ENCODE peak calls at places on chromosomes 4 and X, in five cellular contexts. One of them, this sample, is unnamed.

GRCh38 chr4:98771959-98772619 is 113.7 kb upstream of the TSPAN5 start:
- DNase-seq in AG04450: no peak
- DNase-seq in mucosa of descending colon: no peak
- DNase-seq in mammary epithelial cell: no peak
- DNase-seq in AG09309: no peak
- DNase-seq in this sample: no peak

GRCh38 chr4:14375816-14376215 is 626.5 kb upstream of the CPEB2 start:
- DNase-seq in mucosa of descending colon: no peak
- DNase-seq in AG09309: no peak
- DNase-seq in mammary epithelial cell: peak
- DNase-seq in AG04450: no peak
- DNase-seq in this sample: no peak

GRCh38 chr4:109910261-109910660 is 2.4 kb upstream of the EGF start:
- DNase-seq in AG04450: no peak
- DNase-seq in mammary epithelial cell: no peak
- DNase-seq in mucosa of descending colon: no peak
- DNase-seq in AG09309: no peak
- DNase-seq in this sample: no peak

GRCh38 chrX:65926095-65927019 is 113.5 kb downstream of the VSIG4 start:
- DNase-seq in AG09309: no peak
- DNase-seq in mammary epithelial cell: no peak
- DNase-seq in AG04450: no peak
- DNase-seq in mucosa of descending colon: peak
- DNase-seq in this sample: no peak

GRCh38 chr4:1961038-1961437 is 47.7 kb downstream of the NELFA start:
- DNase-seq in mammary epithelial cell: no peak
- DNase-seq in AG09309: no peak
- DNase-seq in mucosa of descending colon: no peak
- DNase-seq in AG04450: no peak
- DNase-seq in this sample: no peak

GRCh38 chrX:45623266-45623665 is 422.6 kb upstream of the DIPK2B start:
- DNase-seq in AG04450: peak
- DNase-seq in AG09309: peak
- DNase-seq in mucosa of descending colon: no peak
- DNase-seq in mammary epithelial cell: peak
- DNase-seq in this sample: peak

GRCh38 chr4:27094785-27095184 is 234.1 kb downstream of the STIM2 start:
- DNase-seq in mammary epithelial cell: no peak
- DNase-seq in AG04450: no peak
- DNase-seq in mucosa of descending colon: no peak
- DNase-seq in AG09309: no peak
- DNase-seq in this sample: peak

GRCh38 chrX:100748133-100748532 is 16.2 kb upstream of the SYTL4 start:
- DNase-seq in mammary epithelial cell: peak
- DNase-seq in mucosa of descending colon: no peak
- DNase-seq in AG04450: no peak
- DNase-seq in AG09309: no peak
- DNase-seq in this sample: no peak

GRCh38 chrX:104195489-104196084 is 29.3 kb downstream of the FAM199X start:
- DNase-seq in AG09309: peak
- DNase-seq in mucosa of descending colon: peak
- DNase-seq in mammary epithelial cell: peak
- DNase-seq in AG04450: no peak
- DNase-seq in this sample: no peak

GRCh38 chr4:1351854-1352633 is 5.0 kb downstream of the UVSSA start:
- DNase-seq in mucosa of descending colon: peak
- DNase-seq in AG04450: peak
- DNase-seq in mammary epithelial cell: peak
- DNase-seq in AG09309: no peak
- DNase-seq in this sample: peak

GRCh38 chr4:82360298-82361177 is 13.3 kb downstream of the HNRNPD start:
- DNase-seq in AG09309: no peak
- DNase-seq in AG04450: no peak
- DNase-seq in mucosa of descending colon: no peak
- DNase-seq in mammary epithelial cell: peak
- DNase-seq in this sample: no peak

GRCh38 chr4:13906727-13907126 is 279.2 kb upstream of the BOD1L1 start:
- DNase-seq in AG04450: no peak
- DNase-seq in mammary epithelial cell: no peak
- DNase-seq in mucosa of descending colon: no peak
- DNase-seq in AG09309: no peak
- DNase-seq in this sample: no peak

GRCh38 chrX:149937881-149938426 is 337 bp downstream of the EOLA2 start:
- DNase-seq in AG09309: no peak
- DNase-seq in AG04450: no peak
- DNase-seq in mucosa of descending colon: no peak
- DNase-seq in mammary epithelial cell: no peak
- DNase-seq in this sample: no peak

GRCh38 chrX:105313596-105313995 is 93.1 kb upstream of the TEX13A start:
- DNase-seq in AG09309: no peak
- DNase-seq in mammary epithelial cell: no peak
- DNase-seq in mucosa of descending colon: no peak
- DNase-seq in AG04450: no peak
- DNase-seq in this sample: no peak

GRCh38 chr4:53671757-53672156 is 80.5 kb upstream of the LNX1 start:
- DNase-seq in mammary epithelial cell: no peak
- DNase-seq in AG04450: no peak
- DNase-seq in mucosa of descending colon: peak
- DNase-seq in AG09309: no peak
- DNase-seq in this sample: no peak

GRCh38 chr4:6990661-6991060 is 52.5 kb upstream of the TADA2B start:
- DNase-seq in mammary epithelial cell: no peak
- DNase-seq in AG04450: no peak
- DNase-seq in AG09309: no peak
- DNase-seq in mucosa of descending colon: no peak
- DNase-seq in this sample: no peak

GRCh38 chrX:118523920-118524319 is 28.3 kb downstream of the DOCK11 start:
- DNase-seq in mucosa of descending colon: no peak
- DNase-seq in AG04450: no peak
- DNase-seq in mammary epithelial cell: no peak
- DNase-seq in AG09309: no peak
- DNase-seq in this sample: no peak

GRCh38 chr4:34323549-34324325 is 1920.6 kb downstream of the ARAP2 start:
- DNase-seq in AG09309: no peak
- DNase-seq in AG04450: no peak
- DNase-seq in mammary epithelial cell: no peak
- DNase-seq in mucosa of descending colon: no peak
- DNase-seq in this sample: no peak

GRCh38 chr4:117203231-117203630 is 117.9 kb upstream of the TRAM1L1 start:
- DNase-seq in AG04450: no peak
- DNase-seq in mammary epithelial cell: no peak
- DNase-seq in mucosa of descending colon: no peak
- DNase-seq in AG09309: no peak
- DNase-seq in this sample: peak

GRCh38 chr4:128862608-128863313 is 53.3 kb downstream of the JADE1 start:
- DNase-seq in mucosa of descending colon: no peak
- DNase-seq in AG04450: no peak
- DNase-seq in mammary epithelial cell: no peak
- DNase-seq in AG09309: no peak
- DNase-seq in this sample: no peak

DNA sequence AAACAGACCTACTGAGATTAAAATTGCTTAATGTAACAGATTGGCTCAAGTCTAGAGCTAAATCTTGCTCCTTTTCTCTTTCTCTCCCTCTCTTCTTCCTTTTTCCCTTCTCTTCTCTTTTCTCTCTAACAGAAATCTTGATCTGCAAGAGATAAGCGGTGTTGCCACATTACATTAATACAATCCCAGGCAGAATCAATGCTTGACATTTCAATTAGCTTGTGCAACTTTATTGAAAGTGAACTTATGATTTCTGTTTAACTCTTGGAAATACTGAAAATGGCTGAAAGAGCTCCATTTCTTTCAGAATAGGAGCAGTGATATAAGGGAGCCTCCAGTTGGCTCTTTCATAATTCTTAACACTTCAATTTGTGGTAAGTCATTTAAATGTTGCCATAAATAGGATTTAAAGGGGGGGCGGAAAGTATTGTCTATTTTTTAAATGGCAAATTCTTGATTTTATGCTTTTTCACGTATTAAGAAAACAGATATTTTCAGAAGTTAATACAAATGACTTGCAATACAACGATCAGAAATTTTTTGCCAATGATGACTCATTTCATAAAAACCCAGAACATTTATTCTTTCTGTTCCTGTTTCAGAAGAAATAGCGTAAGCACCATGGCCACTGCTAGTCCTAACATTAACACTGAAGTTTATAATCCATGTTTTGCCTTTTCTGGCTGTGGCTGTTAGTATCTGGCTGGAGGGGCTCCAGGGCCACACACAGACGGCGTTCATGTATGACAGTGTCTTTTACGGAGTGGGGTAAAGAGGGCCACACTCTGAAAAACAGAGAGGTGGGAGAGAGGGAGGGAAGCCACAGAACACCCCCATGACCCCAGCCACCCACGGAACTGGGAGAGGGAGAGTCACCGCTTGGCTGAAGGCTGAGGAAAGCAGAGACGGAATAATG is 115.7 kb upstream of the FAT1 start:
- DNase-seq in AG04450: peak
- DNase-seq in AG09309: no peak
- DNase-seq in mammary epithelial cell: peak
- DNase-seq in mucosa of descending colon: peak
- DNase-seq in this sample: no peak
- H3K4me3 ChIP-seq in AG04450: peak
- H3K4me3 ChIP-seq in AG09309: peak
- H3K4me3 ChIP-seq in mammary epithelial cell: no peak
- H3K4me3 ChIP-seq in mucosa of descending colon: no peak
- H3K4me3 ChIP-seq in this sample: no peak

GRCh38 chr4:68905598-68906237 is 45.9 kb downstream of the UGT2A3 start:
- DNase-seq in mucosa of descending colon: peak
- DNase-seq in AG04450: no peak
- DNase-seq in mammary epithelial cell: peak
- DNase-seq in AG09309: no peak
- DNase-seq in this sample: peak

GRCh38 chr4:68907788-68908700 is 43.6 kb downstream of the UGT2A3 start:
- DNase-seq in mucosa of descending colon: no peak
- DNase-seq in AG09309: no peak
- DNase-seq in AG04450: no peak
- DNase-seq in mammary epithelial cell: no peak
- DNase-seq in this sample: no peak

GRCh38 chr4:68907230-68907629 is 44.4 kb downstream of the UGT2A3 start:
- DNase-seq in mammary epithelial cell: no peak
- DNase-seq in AG09309: no peak
- DNase-seq in AG04450: no peak
- DNase-seq in mucosa of descending colon: no peak
- DNase-seq in this sample: no peak

GRCh38 chr4:68904786-68905185 is 46.8 kb downstream of the UGT2A3 start:
- DNase-seq in mucosa of descending colon: peak
- DNase-seq in AG09309: no peak
- DNase-seq in AG04450: no peak
- DNase-seq in mammary epithelial cell: peak
- DNase-seq in this sample: peak

DNA sequence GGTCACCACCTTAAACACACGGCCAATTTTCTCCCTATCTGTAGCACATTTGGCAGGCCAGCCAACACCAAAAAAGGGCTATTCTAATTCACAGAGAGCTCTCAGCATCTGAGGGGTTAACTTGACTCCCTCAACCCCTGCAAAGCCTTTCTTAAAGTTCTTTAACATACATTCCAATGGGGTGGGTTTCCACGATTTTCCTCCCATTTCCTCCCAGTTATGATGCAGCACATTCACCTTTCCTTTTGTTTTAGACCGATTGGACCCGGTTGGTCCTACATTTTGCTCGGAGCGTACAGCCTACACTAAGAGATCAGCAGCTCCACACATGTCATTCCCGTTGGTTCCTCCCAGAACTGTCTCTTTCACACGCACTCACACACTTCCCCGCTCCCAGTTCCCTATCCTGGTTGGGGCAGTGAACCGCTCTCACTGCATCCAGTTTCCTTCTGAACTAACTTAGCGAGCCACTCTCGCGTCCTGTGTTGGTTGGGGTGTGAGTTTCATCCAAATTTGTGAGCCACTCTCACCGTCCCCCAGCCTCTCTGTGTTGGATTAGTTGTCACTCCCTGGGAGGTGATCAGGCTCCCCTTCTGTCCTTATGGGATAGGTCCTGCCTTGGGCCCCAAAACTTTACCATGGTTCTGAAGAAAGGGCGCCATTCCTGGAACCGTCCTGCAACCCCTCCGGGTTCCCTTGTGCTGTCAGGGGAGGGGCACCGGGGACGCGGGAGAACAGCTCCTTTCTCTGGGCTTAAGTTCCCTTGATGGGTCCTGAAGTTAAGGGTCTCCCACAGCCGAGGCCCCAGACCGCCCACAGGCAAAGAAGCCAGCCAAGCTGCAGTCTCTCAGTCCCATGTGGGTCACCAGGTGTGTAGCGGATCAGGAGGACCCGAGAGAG is 45.1 kb downstream of the UGT2A3 start:
- DNase-seq in mucosa of descending colon: peak
- DNase-seq in AG09309: no peak
- DNase-seq in AG04450: no peak
- DNase-seq in mammary epithelial cell: peak
- DNase-seq in this sample: no peak
- H3K4me3 ChIP-seq in mucosa of descending colon: no peak
- H3K4me3 ChIP-seq in AG09309: no peak
- H3K4me3 ChIP-seq in AG04450: peak
- H3K4me3 ChIP-seq in mammary epithelial cell: no peak
- H3K4me3 ChIP-seq in this sample: peak

DNA sequence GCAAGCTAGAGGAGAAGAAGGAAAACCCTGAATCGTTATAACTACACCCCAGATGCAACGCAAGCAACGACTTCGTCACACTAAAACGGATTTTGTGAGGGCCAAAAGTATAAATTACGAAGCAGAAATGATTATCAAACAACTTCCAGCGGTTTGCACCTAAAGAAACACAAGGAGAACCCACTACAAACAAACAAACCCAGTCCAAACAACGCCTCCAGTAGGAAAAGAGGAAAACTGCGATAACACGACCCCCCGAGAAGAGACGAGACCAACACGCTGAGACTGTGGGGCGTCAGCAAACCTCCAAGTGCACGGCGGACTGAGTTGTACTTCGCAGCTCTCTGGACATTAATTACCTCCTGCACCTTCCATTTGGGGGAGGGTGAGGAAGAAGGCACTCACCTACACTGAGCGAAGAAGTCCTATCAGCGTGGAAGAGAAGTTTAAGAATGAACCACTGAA is at the start of gene MAB21L2:
- DNase-seq in mammary epithelial cell: no peak
- DNase-seq in AG04450: no peak
- DNase-seq in mucosa of descending colon: no peak
- DNase-seq in AG09309: no peak
- DNase-seq in this sample: no peak
- H3K4me3 ChIP-seq in mammary epithelial cell: no peak
- H3K4me3 ChIP-seq in AG04450: peak
- H3K4me3 ChIP-seq in mucosa of descending colon: peak
- H3K4me3 ChIP-seq in AG09309: peak
- H3K4me3 ChIP-seq in this sample: no peak

DNA sequence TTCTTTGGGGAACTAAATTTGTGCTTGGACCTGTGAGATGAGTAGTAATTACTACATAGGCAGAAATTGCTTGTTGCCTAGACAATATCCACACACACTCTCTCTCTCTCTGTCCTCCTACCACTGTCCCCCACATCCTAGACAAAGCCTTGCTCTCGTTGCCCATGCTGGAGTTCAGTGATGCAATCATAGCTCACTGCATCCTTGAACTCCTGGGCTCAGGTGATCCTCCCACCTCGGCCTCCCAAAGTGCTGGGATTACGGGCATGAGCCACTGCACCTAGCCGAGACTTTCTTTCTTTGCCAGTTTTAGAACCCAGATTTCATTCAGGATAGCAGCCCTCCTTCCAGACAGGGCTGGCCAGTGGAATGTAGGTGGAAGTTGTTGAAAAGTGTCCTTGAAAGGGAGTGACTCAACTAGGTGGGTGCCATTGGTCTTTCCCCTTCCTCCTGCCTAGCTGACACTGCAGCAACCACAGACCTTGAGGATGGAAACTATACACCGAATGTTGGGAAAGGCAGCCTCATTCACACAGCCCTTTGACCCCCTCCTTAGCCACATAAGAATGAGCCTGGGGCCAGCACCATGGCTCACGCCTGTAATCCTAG is 16.8 kb upstream of the LAP3 start:
- DNase-seq in mucosa of descending colon: no peak
- DNase-seq in mammary epithelial cell: no peak
- DNase-seq in AG09309: no peak
- DNase-seq in AG04450: no peak
- DNase-seq in this sample: no peak
- H3K4me3 ChIP-seq in mucosa of descending colon: no peak
- H3K4me3 ChIP-seq in mammary epithelial cell: no peak
- H3K4me3 ChIP-seq in AG09309: no peak
- H3K4me3 ChIP-seq in AG04450: no peak
- H3K4me3 ChIP-seq in this sample: no peak

This sample was measured in LNCaP clone FGC.